ENCODE peak calls at places on chromosomes 4 and X, in seven cellular contexts. N, J, O, H, E, M and U are unnamed samples. For H3K36me3, the result is how much of the 10 kb centered on the place peaks cover.

GRCh38 chr4:1534876-1535526 is 128.8 kb upstream of the NKX1-1 start:
- DNase-seq in N (no peak), J (no peak), O (no peak), H (no peak), E (no peak), M (no peak), U (no peak)

GRCh38 chrX:47628980-47629379 is 750 bp downstream of the CFP start:
- DNase-seq in N (no peak), J (peak), O (no peak), H (no peak), E (no peak), M (no peak), U (no peak)

GRCh38 chr4:122783301-122784215 is 43.1 kb upstream of the FGF2 start:
- DNase-seq in N (peak), J (peak), O (peak), H (no peak), E (peak), M (peak), U (no peak)

GRCh38 chr4:68021185-68021584 is 57.9 kb upstream of the TMPRSS11A start:
- DNase-seq in N (no peak), J (peak), O (no peak), H (no peak), E (no peak), M (no peak), U (no peak)

GRCh38 chrX:149512225-149512885 is 7.2 kb upstream of the IDS start:
- DNase-seq in N (peak), J (peak), O (no peak), H (peak), E (no peak), M (peak), U (peak)

GRCh38 chrX:153153516-153153915 is 25.6 kb upstream of the MAGEA1 start:
- DNase-seq in N (no peak), J (no peak), O (no peak), H (no peak), E (no peak), M (no peak), U (no peak)

GRCh38 chrX:115960440-115961084 is 210.0 kb upstream of the AGTR2 start:
- DNase-seq in N (no peak), J (peak), O (no peak), H (peak), E (no peak), M (no peak), U (no peak)

GRCh38 chrX:138492371-138492770 is 219.1 kb downstream of the FGF13 start:
- DNase-seq in N (no peak), J (no peak), O (no peak), H (no peak), E (no peak), M (no peak), U (no peak)

GRCh38 chrX:47316276-47317025 is 53.9 kb upstream of the ZNF157 start:
- DNase-seq in N (no peak), J (no peak), O (no peak), H (no peak), E (no peak), M (no peak), U (no peak)

GRCh38 chr4:159070742-159071141 is 32.1 kb upstream of the RAPGEF2 start:
- DNase-seq in N (no peak), J (peak), O (no peak), H (no peak), E (no peak), M (peak), U (no peak)

GRCh38 chr4:153223935-153224334 is 19.7 kb downstream of the TRIM2 start:
- DNase-seq in N (no peak), J (peak), O (peak), H (no peak), E (no peak), M (peak), U (no peak)

GRCh38 chrX:16222123-16222522 is 54.8 kb downstream of the MAGEB17 start:
- DNase-seq in N (no peak), J (peak), O (no peak), H (no peak), E (no peak), M (peak), U (no peak)

GRCh38 chrX:40145670-40146470 is 48.1 kb upstream of the BCOR start:
- DNase-seq in N (no peak), J (no peak), O (no peak), H (no peak), E (no peak), M (no peak), U (no peak)

GRCh38 chrX:50152421-50152820 is 48.4 kb downstream of the AKAP4 start:
- DNase-seq in N (no peak), J (no peak), O (no peak), H (no peak), E (no peak), M (no peak), U (no peak)

GRCh38 chr4:102606261-102606660 is 105.1 kb downstream of the NFKB1 start:
- DNase-seq in N (no peak), J (no peak), O (no peak), H (no peak), E (no peak), M (no peak), U (no peak)

GRCh38 chr4:102610476-102610875 is 109.3 kb downstream of the NFKB1 start:
- DNase-seq in N (no peak), J (no peak), O (no peak), H (no peak), E (no peak), M (no peak), U (no peak)

GRCh38 chr4:102610007-102610406 is 108.8 kb downstream of the NFKB1 start:
- DNase-seq in N (no peak), J (peak), O (no peak), H (no peak), E (no peak), M (peak), U (no peak)

GRCh38 chr4:102606846-102607440 is 105.8 kb downstream of the NFKB1 start:
- DNase-seq in N (no peak), J (no peak), O (no peak), H (no peak), E (no peak), M (no peak), U (no peak)

GRCh38 chr4:102608190-102608589 is 107.0 kb downstream of the NFKB1 start:
- DNase-seq in N (no peak), J (peak), O (no peak), H (no peak), E (no peak), M (peak), U (no peak)
- H3K36me3 ChIP-seq in N (under half), J (under half), O (under half), H (under half), E (half or more), M (under half), U (half or more)

DNA sequence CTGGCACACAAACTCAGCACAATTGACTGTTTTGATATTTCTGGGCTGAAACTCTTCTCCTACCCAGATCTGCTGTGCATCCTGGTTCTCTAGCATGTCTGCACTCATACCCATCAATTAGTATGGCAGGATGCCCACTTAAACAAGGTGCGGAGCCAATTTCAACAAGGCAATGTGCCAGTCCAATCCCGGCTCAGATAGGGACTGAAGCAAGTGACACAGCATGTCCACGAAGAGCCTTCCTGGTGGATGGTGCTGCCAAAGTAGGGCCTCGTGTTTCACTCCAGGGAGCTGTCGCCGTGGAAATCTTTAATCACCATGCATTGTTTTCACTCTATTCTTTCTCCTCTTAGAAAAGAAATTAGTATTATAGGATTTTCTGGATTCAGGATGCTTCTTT is 40.8 kb upstream of the LSM6 start:
- DNase-seq in N (no peak), J (no peak), O (no peak), H (peak), E (no peak), M (no peak), U (no peak)
- H3K27ac ChIP-seq in N (no peak), J (no peak), O (no peak), H (no peak), E (no peak), M (no peak), U (no peak)

GRCh38 chr4:180827193-180827592 is 1416.0 kb upstream of the TENM3 start:
- DNase-seq in N (no peak), J (peak), O (no peak), H (no peak), E (no peak), M (peak), U (no peak)
- H3K4me3 ChIP-seq in N (no peak), J (peak), O (no peak), H (no peak), E (peak), M (peak), U (no peak)

DNA sequence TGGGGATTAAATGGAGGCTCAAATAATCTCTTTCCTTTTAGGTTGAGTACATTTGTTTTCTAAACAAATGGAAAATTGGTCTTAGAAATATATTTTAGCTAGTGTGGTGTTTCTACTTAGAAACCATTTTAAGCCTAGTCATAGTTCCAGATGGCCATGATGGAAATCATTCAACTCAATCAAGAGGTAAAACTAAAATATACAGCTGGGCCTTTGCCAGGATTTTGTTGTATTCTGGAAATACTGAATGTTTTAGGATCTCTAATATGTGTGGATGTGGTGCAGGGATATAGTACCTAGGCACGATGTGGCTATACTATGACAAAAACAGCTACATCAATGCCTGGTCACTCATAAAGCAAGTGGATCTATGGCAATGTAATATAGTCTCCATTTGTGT is 146.0 kb upstream of the BANK1 start:
- DNase-seq in N (no peak), J (no peak), O (no peak), H (no peak), E (no peak), M (no peak), U (no peak)
- H3K36me3 ChIP-seq in N (under half), J (under half), O (under half), H (under half), E (under half), M (under half), U (under half)

DNA sequence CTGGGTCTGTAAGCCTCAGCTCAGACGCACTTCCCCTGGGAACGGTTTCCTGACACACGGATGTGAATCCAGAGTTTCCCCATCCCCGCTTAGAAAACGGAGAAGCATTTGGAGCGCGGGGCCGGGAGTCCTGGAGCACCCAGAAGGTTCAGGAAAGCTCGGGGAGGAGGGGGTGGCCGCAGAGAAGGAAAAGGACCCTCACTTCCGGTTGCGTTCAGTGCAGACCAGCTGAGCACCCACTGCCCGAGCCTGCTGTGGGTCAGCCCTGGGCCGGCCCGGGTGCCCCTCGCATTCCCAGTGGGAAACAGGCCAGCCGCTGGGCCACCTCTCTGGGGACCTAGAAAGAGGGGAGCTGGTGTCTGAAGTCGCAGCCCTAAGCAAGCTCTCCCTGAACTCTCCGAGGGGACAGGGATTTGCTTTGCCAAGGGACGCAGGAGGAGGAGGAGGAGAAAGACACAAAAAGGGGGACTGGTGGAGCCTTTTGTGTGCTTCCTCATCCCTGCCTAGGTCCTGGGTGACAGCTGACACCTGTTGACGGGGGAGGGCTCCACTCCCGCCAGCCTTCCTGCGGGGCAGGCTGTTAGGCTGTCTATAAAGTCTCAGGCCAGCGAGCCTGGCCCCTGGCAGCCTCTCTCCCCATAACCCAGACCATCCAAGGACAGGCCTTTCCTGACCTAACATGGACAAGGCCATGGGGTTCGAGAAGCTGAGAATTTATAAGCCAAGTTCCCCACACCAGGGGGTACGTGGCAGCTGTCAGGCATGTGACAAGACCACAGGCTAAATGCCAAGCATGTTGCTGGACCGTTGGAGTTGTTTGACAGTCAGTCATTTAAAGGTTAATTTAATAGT is 696 bp upstream of the EVC2 start:
- DNase-seq in N (no peak), J (no peak), O (no peak), H (no peak), E (no peak), M (no peak), U (no peak)
- H3K27ac ChIP-seq in N (peak), J (no peak), O (peak), H (peak), E (peak), M (peak), U (no peak)

GRCh38 chrX:45846328-45846727 is 645.7 kb upstream of the DIPK2B start:
- DNase-seq in N (no peak), J (no peak), O (no peak), H (no peak), E (no peak), M (no peak), U (no peak)
- H3K4me3 ChIP-seq in N (no peak), J (no peak), O (no peak), H (no peak), E (no peak), M (no peak), U (no peak)

GRCh38 chrX:103234869-103235268 is 20.0 kb downstream of the BEX4 start:
- DNase-seq in N (no peak), J (no peak), O (no peak), H (no peak), E (no peak), M (no peak), U (no peak)
- H3K36me3 ChIP-seq in N (under half), J (under half), O (under half), H (under half), E (under half), M (under half), U (under half)

GRCh38 chr4:139878050-139878449 is 212.4 kb downstream of the MGST2 start:
- DNase-seq in N (no peak), J (no peak), O (no peak), H (no peak), E (no peak), M (no peak), U (no peak)
- H3K27ac ChIP-seq in N (no peak), J (no peak), O (no peak), H (no peak), E (no peak), M (no peak), U (no peak)